ENCODE peak calls at places on chromosomes 4 and X, in six cellular contexts. One of them, this sample, is unnamed.

GRCh38 chrX:103356897-103357296 is 591 bp downstream of the TCEAL9 start:
- DNase-seq in heart left ventricle: peak; percentile 22
- DNase-seq in CD8-positive, alpha-beta T cell: no peak
- DNase-seq in psoas muscle: no peak
- DNase-seq in fibroblast of lung: no peak
- DNase-seq in IMR-90: no peak
- DNase-seq in this sample: no peak

GRCh38 chr4:80196259-80197131 is 808 bp upstream of the PRDM8 start:
- DNase-seq in fibroblast of lung: no peak
- DNase-seq in psoas muscle: no peak
- DNase-seq in IMR-90: peak; percentile 35
- DNase-seq in heart left ventricle: no peak
- DNase-seq in CD8-positive, alpha-beta T cell: no peak
- DNase-seq in this sample: no peak

GRCh38 chrX:39631275-39631674 is 466.5 kb downstream of the BCOR start:
- DNase-seq in heart left ventricle: no peak
- DNase-seq in psoas muscle: no peak
- DNase-seq in CD8-positive, alpha-beta T cell: no peak
- DNase-seq in IMR-90: no peak
- DNase-seq in fibroblast of lung: no peak
- DNase-seq in this sample: no peak

GRCh38 chr4:67236793-67237192 is 308.5 kb downstream of the CENPC start:
- DNase-seq in IMR-90: no peak
- DNase-seq in heart left ventricle: no peak
- DNase-seq in fibroblast of lung: no peak
- DNase-seq in psoas muscle: no peak
- DNase-seq in CD8-positive, alpha-beta T cell: no peak
- DNase-seq in this sample: no peak

GRCh38 chr4:140163029-140163810 is 9.2 kb upstream of the MAML3 start:
- DNase-seq in psoas muscle: no peak
- DNase-seq in CD8-positive, alpha-beta T cell: no peak
- DNase-seq in IMR-90: peak; percentile 69
- DNase-seq in fibroblast of lung: peak; percentile 78
- DNase-seq in heart left ventricle: no peak
- DNase-seq in this sample: no peak

GRCh38 chr4:72665376-72665978 is 96.5 kb upstream of the ADAMTS3 start:
- DNase-seq in fibroblast of lung: no peak
- DNase-seq in heart left ventricle: no peak
- DNase-seq in IMR-90: no peak
- DNase-seq in psoas muscle: no peak
- DNase-seq in CD8-positive, alpha-beta T cell: no peak
- DNase-seq in this sample: no peak

GRCh38 chrX:100408643-100409315 is 1.3 kb downstream of the PCDH19 start:
- DNase-seq in CD8-positive, alpha-beta T cell: no peak
- DNase-seq in psoas muscle: no peak
- DNase-seq in heart left ventricle: no peak
- DNase-seq in IMR-90: no peak
- DNase-seq in fibroblast of lung: no peak
- DNase-seq in this sample: no peak

GRCh38 chr4:1715002-1715761 is 3.1 kb upstream of the SLBP start:
- DNase-seq in fibroblast of lung: no peak
- DNase-seq in psoas muscle: no peak
- DNase-seq in CD8-positive, alpha-beta T cell: no peak
- DNase-seq in heart left ventricle: no peak
- DNase-seq in IMR-90: no peak
- DNase-seq in this sample: no peak

GRCh38 chr4:169902658-169903345 is 123.4 kb downstream of the MFAP3L start:
- DNase-seq in IMR-90: no peak
- DNase-seq in CD8-positive, alpha-beta T cell: no peak
- DNase-seq in psoas muscle: no peak
- DNase-seq in fibroblast of lung: no peak
- DNase-seq in heart left ventricle: no peak
- DNase-seq in this sample: no peak

GRCh38 chrX:47078129-47079043 is at the start of gene RGN:
- DNase-seq in heart left ventricle: peak; percentile 22
- DNase-seq in psoas muscle: peak; percentile 66
- DNase-seq in IMR-90: no peak
- DNase-seq in CD8-positive, alpha-beta T cell: no peak
- DNase-seq in fibroblast of lung: peak; percentile 12
- DNase-seq in this sample: no peak
- H3K27ac ChIP-seq in heart left ventricle: peak within 1 kb of the TSS; percentile 75
- H3K27ac ChIP-seq in psoas muscle: no peak within 1 kb of the TSS
- H3K27ac ChIP-seq in IMR-90: no peak within 1 kb of the TSS
- H3K27ac ChIP-seq in CD8-positive, alpha-beta T cell: no peak within 1 kb of the TSS
- H3K27ac ChIP-seq in fibroblast of lung: peak within 1 kb of the TSS; percentile 27
- H3K27ac ChIP-seq in this sample: no peak within 1 kb of the TSS

GRCh38 chr4:106898621-106899230 is 137.4 kb downstream of the DKK2 start:
- DNase-seq in heart left ventricle: no peak
- DNase-seq in IMR-90: peak; percentile 53
- DNase-seq in CD8-positive, alpha-beta T cell: no peak
- DNase-seq in fibroblast of lung: peak; percentile 67
- DNase-seq in psoas muscle: no peak
- DNase-seq in this sample: no peak
- H3K9me3 ChIP-seq in heart left ventricle: peaks cover 5% of the 10 kb centered on the region
- H3K9me3 ChIP-seq in IMR-90: peaks cover 2% of the 10 kb centered on the region
- H3K9me3 ChIP-seq in CD8-positive, alpha-beta T cell: no peaks in the 10 kb centered on the region
- H3K9me3 ChIP-seq in fibroblast of lung: no peaks in the 10 kb centered on the region
- H3K9me3 ChIP-seq in psoas muscle: peaks cover 8% of the 10 kb centered on the region
- H3K9me3 ChIP-seq in this sample: no peaks in the 10 kb centered on the region

DNA sequence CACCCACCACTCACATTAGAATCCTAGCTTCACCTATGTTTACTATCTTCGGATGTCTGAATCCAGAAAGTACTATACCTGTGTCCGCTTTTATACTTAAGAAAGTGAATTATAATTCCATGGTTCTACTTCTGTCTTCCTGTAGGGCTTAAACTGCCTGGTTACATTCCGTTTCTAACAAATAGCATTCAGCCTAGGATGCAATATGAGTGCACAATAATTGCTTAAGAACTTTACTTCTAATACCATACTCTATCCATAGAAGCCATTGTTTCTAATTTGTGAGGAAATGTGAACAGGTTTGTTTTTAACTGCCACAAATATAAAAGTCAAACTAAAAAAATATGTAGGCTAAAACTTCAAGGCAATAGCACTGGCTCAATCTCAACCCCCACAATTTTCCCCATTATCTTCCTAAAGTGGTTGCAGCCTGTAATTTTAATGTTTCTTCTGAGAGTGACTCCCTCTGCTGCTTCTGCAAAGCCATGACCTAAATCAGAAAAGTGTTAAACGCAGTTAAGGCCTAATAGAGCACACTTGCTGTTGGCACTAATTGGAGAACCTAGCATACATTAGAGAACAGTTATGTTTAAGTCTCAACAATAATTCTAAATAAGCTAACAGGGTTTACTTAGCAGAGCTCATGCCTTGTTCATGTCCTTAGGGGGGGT is 4.2 kb downstream of the UNC5C start:
- DNase-seq in heart left ventricle: no peak
- DNase-seq in fibroblast of lung: peak; percentile 50
- DNase-seq in psoas muscle: no peak
- DNase-seq in IMR-90: no peak
- DNase-seq in CD8-positive, alpha-beta T cell: no peak
- DNase-seq in this sample: no peak
- TF ChIP-seq CTCF in heart left ventricle: no peak
- TF ChIP-seq CTCF in fibroblast of lung: peak; percentile 38
- TF ChIP-seq CTCF in psoas muscle: no peak
- TF ChIP-seq CTCF in IMR-90: no peak
- TF ChIP-seq CTCF in CD8-positive, alpha-beta T cell: no peak
- TF ChIP-seq CTCF in this sample: no peak

DNA sequence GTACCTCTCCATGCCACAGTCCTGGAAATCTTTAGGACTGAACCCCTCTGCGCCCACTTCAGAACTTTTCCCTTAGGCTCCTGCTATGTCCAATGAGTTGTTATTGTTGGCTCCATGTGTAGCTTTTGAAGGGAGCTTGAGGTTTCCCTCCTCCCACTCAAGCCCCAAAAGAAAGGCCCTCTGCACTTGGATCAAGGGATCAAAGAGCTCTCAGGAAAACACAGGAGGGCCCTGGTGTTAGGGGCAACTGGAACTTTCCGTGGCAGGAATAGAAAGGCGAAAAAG is 135.0 kb downstream of the RASL11B start:
- DNase-seq in IMR-90: no peak
- DNase-seq in psoas muscle: no peak
- DNase-seq in fibroblast of lung: peak; percentile 19
- DNase-seq in CD8-positive, alpha-beta T cell: no peak
- DNase-seq in heart left ventricle: no peak
- DNase-seq in this sample: no peak
- H3K27ac ChIP-seq in IMR-90: no peak overlapping the region
- H3K27ac ChIP-seq in psoas muscle: no peak overlapping the region
- H3K27ac ChIP-seq in fibroblast of lung: no peak overlapping the region
- H3K27ac ChIP-seq in CD8-positive, alpha-beta T cell: no peak overlapping the region
- H3K27ac ChIP-seq in heart left ventricle: peak overlapping the region; percentile 67
- H3K27ac ChIP-seq in this sample: no peak overlapping the region